ENCODE peak calls at places on chromosomes 13 and 19, in nine cellular contexts. V is ascending aorta; K is mammary epithelial cell; X is CD4-positive, alpha-beta T cell; P is hepatocyte; L is OCI-LY7; G is heart right ventricle; E is body of pancreas; W is Panc1. H is an unnamed sample.
A peak's percentile ranks its signal among the peaks of the same experiment; 100 is the strongest.

GRCh38 chr13:42071667-42072419 is 23.4 kb downstream of the DGKH start:
- DNase-seq in V (no peak), K (no peak), X (no peak), P (no peak), L (no peak), G (no peak), E (no peak), W (no peak), H (no peak)

GRCh38 chr19:6087074-6087506 is 23.2 kb downstream of the RFX2 start:
- DNase-seq in V (no peak), K (no peak), X (peak; percentile 41), P (peak; percentile 61), L (peak; percentile 56), G (no peak), E (no peak), W (no peak), H (no peak)

GRCh38 chr19:21569497-21569870 is 64.1 kb downstream of the ZNF429 start:
- DNase-seq in V (peak; percentile 65), K (no peak), X (peak; percentile 9), P (no peak), L (no peak), G (peak; percentile 74), E (peak; percentile 49), W (no peak), H (no peak)

GRCh38 chr13:113106053-113106452 is 462 bp downstream of the F7 start:
- DNase-seq in V (no peak), K (no peak), X (no peak), P (peak; percentile 39), L (no peak), G (no peak), E (no peak), W (no peak), H (no peak)

GRCh38 chr13:73000027-73000674 is 58.7 kb upstream of the KLF5 start:
- DNase-seq in V (no peak), K (peak; percentile 56), X (no peak), P (peak; percentile 34), L (peak; percentile 17), G (no peak), E (no peak), W (no peak), H (peak; percentile 60)

GRCh38 chr19:40741527-40742390 is 8.5 kb downstream of the ACTMAP start:
- DNase-seq in V (no peak), K (peak; percentile 39), X (no peak), P (no peak), L (no peak), G (no peak), E (no peak), W (no peak), H (no peak)

GRCh38 chr19:45137179-45137761 is 23.5 kb downstream of the NKPD1 start:
- DNase-seq in V (no peak), K (no peak), X (no peak), P (no peak), L (peak; percentile 95), G (peak; percentile 61), E (no peak), W (no peak), H (no peak)

GRCh38 chr13:42478531-42479156 is 95.3 kb upstream of the TNFSF11 start:
- DNase-seq in V (no peak), K (peak; percentile 24), X (no peak), P (peak; percentile 32), L (peak; percentile 4), G (no peak), E (no peak), W (no peak), H (peak; percentile 21)

GRCh38 chr13:19794552-19795143 is 11.9 kb upstream of the PSPC1 start:
- DNase-seq in V (no peak), K (peak; percentile 70), X (no peak), P (peak; percentile 56), L (no peak), G (no peak), E (peak; percentile 23), W (no peak), H (peak; percentile 74)

GRCh38 chr13:41622545-41623429 is 165.4 kb downstream of the RGCC start:
- DNase-seq in V (peak; percentile 69), K (no peak), X (no peak), P (peak; percentile 44), L (peak; percentile 76), G (no peak), E (no peak), W (no peak), H (no peak)

GRCh38 chr13:43300817-43301216 is 277.4 kb downstream of the DNAJC15 start:
- DNase-seq in V (no peak), K (no peak), X (no peak), P (no peak), L (no peak), G (no peak), E (no peak), W (no peak), H (no peak)

GRCh38 chr13:106533940-106534843 is 1.3 kb downstream of the EFNB2 start:
- DNase-seq in V (peak; percentile 78), K (peak; percentile 57), X (peak; percentile 5), P (peak; percentile 64), L (no peak), G (peak; percentile 53), E (peak; percentile 42), W (no peak), H (no peak)

GRCh38 chr19:40603071-40603718 is 2.0 kb downstream of the LTBP4 start:
- DNase-seq in V (no peak), K (peak; percentile 45), X (no peak), P (peak; percentile 73), L (no peak), G (no peak), E (no peak), W (no peak), H (no peak)

GRCh38 chr19:33403221-33403972 is 29.9 kb downstream of the CEBPG start:
- DNase-seq in V (no peak), K (no peak), X (no peak), P (peak; percentile 90), L (no peak), G (no peak), E (peak; percentile 65), W (no peak), H (no peak)

GRCh38 chr13:28415994-28416411 is 78.9 kb downstream of the FLT1 start:
- DNase-seq in V (no peak), K (no peak), X (no peak), P (no peak), L (no peak), G (no peak), E (no peak), W (no peak), H (no peak)

GRCh38 chr19:42074513-42075363 is 1.2 kb upstream of the ZNF574 start:
- DNase-seq in V (peak; percentile 69), K (no peak), X (no peak), P (peak; percentile 34), L (peak; percentile 40), G (no peak), E (no peak), W (no peak), H (no peak)

GRCh38 chr13:51066091-51066831 is 44.8 kb downstream of the C13orf42 start:
- DNase-seq in V (no peak), K (peak; percentile 71), X (no peak), P (no peak), L (peak; percentile 16), G (no peak), E (no peak), W (no peak), H (no peak)

GRCh38 chr19:6045108-6045507 is 65.2 kb downstream of the RFX2 start:
- DNase-seq in V (no peak), K (no peak), X (no peak), P (no peak), L (no peak), G (no peak), E (no peak), W (no peak), H (no peak)

GRCh38 chr19:12603714-12604113 is 6.9 kb downstream of the ZNF490 start:
- DNase-seq in V (no peak), K (no peak), X (no peak), P (no peak), L (peak; percentile 12), G (no peak), E (no peak), W (no peak), H (no peak)

GRCh38 chr19:3722443-3723109 is 14.4 kb downstream of the TJP3 start:
- DNase-seq in V (no peak), K (no peak), X (no peak), P (peak; percentile 84), L (no peak), G (no peak), E (peak; percentile 88), W (no peak), H (no peak)

GRCh38 chr13:102571075-102571474 is 25.7 kb upstream of the TPP2 start:
- DNase-seq in V (no peak), K (no peak), X (no peak), P (no peak), L (no peak), G (no peak), E (no peak), W (no peak), H (no peak)

GRCh38 chr19:11261431-11261901 is 858 bp downstream of the DOCK6 start:
- DNase-seq in V (no peak), K (no peak), X (no peak), P (no peak), L (no peak), G (no peak), E (no peak), W (no peak), H (no peak)
- H3K27ac ChIP-seq in V (peak overlapping the region; percentile 71), K (no peak overlapping the region), X (no peak overlapping the region), P (peak overlapping the region; percentile 92), L (no peak overlapping the region), G (peak overlapping the region; percentile 93), E (peak overlapping the region; percentile 79), W (peak overlapping the region; percentile 48), H (no peak overlapping the region)

GRCh38 chr19:38134538-38135149 is 89.4 kb downstream of the DPF1 start:
- DNase-seq in V (no peak), K (peak; percentile 39), X (no peak), P (peak; percentile 46), L (peak; percentile 57), G (no peak), E (peak; percentile 34), W (peak; percentile 25), H (peak; percentile 18)
- TF ChIP-seq CTCF in V (peak; percentile 30), K (peak; percentile 77), X (no peak), P (peak; percentile 43), L (peak; percentile 69), G (peak; percentile 53), E (peak; percentile 37), W (peak; percentile 96), H (peak; percentile 66)

GRCh38 chr19:35170359-35171061 is 16.0 kb downstream of the FXYD5 start:
- DNase-seq in V (no peak), K (no peak), X (no peak), P (no peak), L (no peak), G (no peak), E (no peak), W (no peak), H (no peak)
- H3K27ac ChIP-seq in V (no peak overlapping the region), K (no peak overlapping the region), X (no peak overlapping the region), P (no peak overlapping the region), L (no peak overlapping the region), G (no peak overlapping the region), E (no peak overlapping the region), W (no peak overlapping the region), H (no peak overlapping the region)

DNA sequence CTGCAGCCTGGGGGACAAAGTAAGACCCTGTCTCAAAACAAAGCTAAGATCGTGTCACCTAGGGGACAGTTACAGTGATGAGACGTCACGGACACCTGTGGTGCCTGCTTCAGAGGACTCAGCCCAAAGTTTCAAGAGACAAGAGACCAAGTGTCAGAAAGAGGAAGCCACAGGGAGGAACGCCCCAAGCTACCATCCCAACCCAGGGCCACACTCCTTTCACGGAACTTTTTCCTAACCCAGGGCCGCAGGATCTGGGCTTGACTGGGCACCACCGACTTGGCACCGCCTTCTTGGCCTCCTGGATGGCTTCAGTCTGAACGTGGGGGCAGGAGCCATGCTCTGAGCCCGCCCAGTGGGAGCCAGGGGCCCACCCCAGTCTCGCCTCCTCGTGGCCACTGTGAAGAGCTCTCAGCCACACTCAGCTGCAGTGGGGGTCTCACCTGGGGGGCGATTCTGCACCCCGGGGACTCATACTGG is 8.5 kb downstream of the MOB3A start:
- DNase-seq in V (no peak), K (no peak), X (no peak), P (no peak), L (peak; percentile 92), G (no peak), E (no peak), W (no peak), H (no peak)
- TF ChIP-seq CTCF in V (no peak), K (no peak), X (no peak), P (no peak), L (peak; percentile 75), G (no peak), E (no peak), W (no peak), H (no peak)